ENCODE peak calls at places on chromosomes 6 and 20, in four cellular contexts. L, W, G and S are unnamed samples.
A peak's percentile ranks its signal among the peaks of the same experiment; 100 is the strongest.

GRCh38 chr6:157822221-157823000 is 635 bp upstream of the SNX9 start:
- DNase-seq in L (no peak), G (no peak), W (peak; percentile 40), S (no peak)

GRCh38 chr6:145561095-145561820 is 174.1 kb downstream of the EPM2A start:
- DNase-seq in L (no peak), W (no peak), G (no peak), S (no peak)

GRCh38 chr6:157325069-157325805 is 1.9 kb upstream of the TMEM242 start:
- DNase-seq in W (no peak), G (peak; percentile 63), L (no peak), S (no peak)

GRCh38 chr6:29624520-29624961 is 8.4 kb downstream of the GABBR1 start:
- DNase-seq in W (no peak), L (no peak), G (no peak), S (no peak)

GRCh38 chr6:132084811-132085509 is 133.8 kb upstream of the CCN2 start:
- DNase-seq in W (no peak), G (peak; percentile 99), L (no peak), S (no peak)

GRCh38 chr20:23048283-23049200 is 930 bp downstream of the THBD start:
- DNase-seq in L (no peak), G (peak; percentile 1), W (peak; percentile 41), S (peak; percentile 71)

GRCh38 chr6:154301086-154301625 is 55.4 kb downstream of the IPCEF1 start:
- DNase-seq in W (no peak), G (peak; percentile 57), L (no peak), S (no peak)

GRCh38 chr6:157987788-157988699 is 6.4 kb downstream of the SYNJ2 start:
- DNase-seq in L (no peak), G (no peak), W (no peak), S (no peak)

GRCh38 chr6:54718541-54719023 is 128.0 kb upstream of the FAM83B start:
- DNase-seq in L (no peak), W (peak; percentile 39), G (no peak), S (no peak)

GRCh38 chr6:124986146-124986545 is 23.9 kb downstream of the RNF217 start:
- DNase-seq in L (no peak), W (no peak), G (no peak), S (no peak)

GRCh38 chr6:124990988-124991387 is 28.8 kb downstream of the RNF217 start:
- DNase-seq in G (no peak), L (no peak), W (no peak), S (no peak)

GRCh38 chr6:124987291-124987690 is 25.1 kb downstream of the RNF217 start:
- DNase-seq in G (no peak), L (no peak), W (no peak), S (no peak)

GRCh38 chr6:124989136-124989983 is 27.1 kb downstream of the RNF217 start:
- DNase-seq in L (no peak), G (no peak), W (no peak), S (no peak)

GRCh38 chr6:124987999-124988591 is 25.9 kb downstream of the RNF217 start:
- DNase-seq in W (no peak), G (no peak), L (no peak), S (no peak)
- TF ChIP-seq CTCF in W (no peak), G (no peak), L (no peak), S (no peak)

GRCh38 chr6:163291622-163292021 is 122.9 kb upstream of the QKI start:
- DNase-seq in L (no peak), G (no peak), W (no peak), S (no peak)

GRCh38 chr6:163296835-163297519 is 117.5 kb upstream of the QKI start:
- DNase-seq in L (no peak), G (no peak), W (no peak), S (no peak)

GRCh38 chr6:163294734-163295133 is 119.8 kb upstream of the QKI start:
- DNase-seq in L (no peak), W (no peak), G (no peak), S (no peak)

GRCh38 chr6:163290545-163291274 is 123.8 kb upstream of the QKI start:
- DNase-seq in L (no peak), G (no peak), W (no peak), S (no peak)

GRCh38 chr6:163293286-163293685 is 121.2 kb upstream of the QKI start:
- DNase-seq in W (no peak), G (no peak), L (no peak), S (no peak)
- H3K27ac ChIP-seq in W (no peak overlapping the region), G (no peak overlapping the region), L (no peak overlapping the region), S (no peak overlapping the region)

GRCh38 chr6:34056301-34056700 is 89.6 kb downstream of the GRM4 start:
- DNase-seq in W (no peak), G (peak; percentile 35), L (no peak), S (peak; percentile 67)
- H3K4me3 ChIP-seq in W (no peak overlapping the region), G (no peak overlapping the region), L (no peak overlapping the region), S (no peak overlapping the region)

GRCh38 chr6:127554435-127555006 is 22.5 kb upstream of the C6orf58 start:
- DNase-seq in G (peak; percentile 27), W (no peak), L (no peak), S (no peak)
- TF ChIP-seq CTCF in G (peak; percentile 37), W (no peak), L (peak; percentile 19), S (no peak)

GRCh38 chr20:47479506-47479905 is 22.2 kb upstream of the NCOA3 start:
- DNase-seq in G (no peak), L (no peak), W (no peak), S (no peak)
- H3K27ac ChIP-seq in G (no peak overlapping the region), L (no peak overlapping the region), W (no peak overlapping the region), S (peak overlapping the region; percentile 22)

GRCh38 chr6:37877373-37878149 is 58.0 kb downstream of the ZFAND3 start:
- DNase-seq in G (peak; percentile 44), W (no peak), L (no peak), S (no peak)

GRCh38 chr6:37876843-37877242 is 57.3 kb downstream of the ZFAND3 start:
- DNase-seq in L (no peak), W (no peak), G (no peak), S (no peak)

GRCh38 chr6:37874726-37875125 is 55.2 kb downstream of the ZFAND3 start:
- DNase-seq in L (no peak), G (no peak), W (no peak), S (no peak)

GRCh38 chr6:37878150-37878710 is 58.7 kb downstream of the ZFAND3 start:
- DNase-seq in G (peak; percentile 42), L (no peak), W (no peak), S (no peak)

GRCh38 chr6:37875561-37876309 is 56.2 kb downstream of the ZFAND3 start:
- DNase-seq in G (no peak), L (no peak), W (no peak), S (no peak)
- H3K4me3 ChIP-seq in G (no peak overlapping the region), L (no peak overlapping the region), W (no peak overlapping the region), S (no peak overlapping the region)

GRCh38 chr6:102749210-102749971 is 1355.9 kb downstream of the GRIK2 start:
- DNase-seq in W (no peak), G (no peak), L (no peak), S (no peak)
- TF ChIP-seq CTCF in W (no peak), G (no peak), L (no peak), S (no peak)